ENCODE peak calls at places on chromosomes 12 and 14, in four cellular contexts. S is spleen, N is tibial artery, D is A673. G is an unnamed sample. For H3K4me1, the result is how much of the 10 kb centered on the place peaks cover.

GRCh38 chr14:51368721-51369163 is 128.7 kb downstream of the TMX1 start:
- DNase-seq in S (no peak), N (no peak), D (no peak), G (no peak)

GRCh38 chr12:112798019-112798760 is 6.6 kb downstream of the RPH3A start:
- DNase-seq in S (no peak), N (no peak), D (peak), G (no peak)

GRCh38 chr12:62808166-62808879 is 126.6 kb downstream of the PPM1H start:
- DNase-seq in S (no peak), N (no peak), D (no peak), G (no peak)

GRCh38 chr12:88167384-88167783 is 25.3 kb downstream of the TMTC3 start:
- DNase-seq in S (no peak), N (no peak), D (no peak), G (no peak)

GRCh38 chr12:48982397-48983080 is 4.4 kb downstream of the WNT1 start:
- DNase-seq in S (no peak), N (no peak), D (no peak), G (no peak)

GRCh38 chr14:64918216-64918615 is 4.0 kb downstream of the CHURC1 start:
- DNase-seq in S (no peak), N (no peak), D (no peak), G (no peak)

GRCh38 chr12:45381351-45381750 is 165.5 kb downstream of the ANO6 start:
- DNase-seq in S (no peak), N (no peak), D (no peak), G (no peak)

GRCh38 chr12:42873401-42873800 is 283.9 kb upstream of the PRICKLE1 start:
- DNase-seq in S (no peak), N (no peak), D (no peak), G (no peak)

GRCh38 chr12:58764100-58764953 is 156.0 kb downstream of the LRIG3 start:
- DNase-seq in S (no peak), N (no peak), D (no peak), G (no peak)

GRCh38 chr12:89160716-89161123 is 191.6 kb downstream of the DUSP6 start:
- DNase-seq in S (peak), N (peak), D (peak), G (peak)

GRCh38 chr12:49550853-49551252 is 12.0 kb downstream of the KCNH3 start:
- DNase-seq in S (no peak), N (no peak), D (no peak), G (no peak)

GRCh38 chr14:22500525-22500924 is 88.5 kb downstream of the DAD1 start:
- DNase-seq in S (no peak), N (no peak), D (no peak), G (no peak)

GRCh38 chr14:35419429-35419841 is 14.9 kb upstream of the NFKBIA start:
- DNase-seq in S (no peak), N (no peak), D (no peak), G (no peak)

GRCh38 chr12:85301054-85301453 is 21.0 kb downstream of the ALX1 start:
- DNase-seq in S (no peak), N (no peak), D (no peak), G (no peak)

GRCh38 chr12:80862606-80863005 is 75.1 kb downstream of the LIN7A start:
- DNase-seq in S (no peak), N (no peak), D (peak), G (no peak)

GRCh38 chr14:57871487-57872080 is 5.7 kb upstream of the SLC35F4 start:
- DNase-seq in S (no peak), N (no peak), D (peak), G (no peak)

GRCh38 chr12:52156757-52157565 is 34.9 kb downstream of the KRT80 start:
- DNase-seq in S (peak), N (peak), D (peak), G (peak)

GRCh38 chr12:6765634-6766581 is at the start of gene PTMS:
- DNase-seq in S (peak), N (peak), D (peak), G (peak)

GRCh38 chr12:119681953-119682352 is 14.0 kb downstream of the PRKAB1 start:
- DNase-seq in S (no peak), N (no peak), D (no peak), G (no peak)

GRCh38 chr14:32933623-32933942 is 5.1 kb upstream of the NPAS3 start:
- DNase-seq in S (no peak), N (no peak), D (peak), G (no peak)

GRCh38 chr14:73739174-73739898 is 25.2 kb upstream of the PNMA1 start:
- DNase-seq in S (peak), N (no peak), D (no peak), G (no peak)

GRCh38 chr14:73741386-73741875 is 27.2 kb upstream of the PNMA1 start:
- DNase-seq in S (peak), N (peak), D (peak), G (peak)

GRCh38 chr14:73739899-73740685 is 25.9 kb upstream of the PNMA1 start:
- DNase-seq in S (peak), N (no peak), D (no peak), G (peak)

GRCh38 chr14:73741876-73742519 is 27.8 kb upstream of the PNMA1 start:
- DNase-seq in S (peak), N (no peak), D (peak), G (no peak)

GRCh38 chr14:73740921-73741326 is 26.7 kb upstream of the PNMA1 start:
- DNase-seq in S (peak), N (peak), D (no peak), G (peak)
- H3K4me1 ChIP-seq in S (half or more), N (half or more), D (half or more), G (under half)

GRCh38 chr14:94025720-94026119 is 420 bp upstream of the OTUB2 start:
- DNase-seq in S (no peak), N (no peak), D (no peak), G (no peak)
- H3K4me1 ChIP-seq in S (under half), N (under half), D (under half), G (under half)

GRCh38 chr12:110590806-110591326 is 7.7 kb upstream of the PPTC7 start:
- DNase-seq in S (no peak), N (no peak), D (no peak), G (no peak)
- H3K4me1 ChIP-seq in S (under half), N (under half), D (under half), G (under half)

GRCh38 chr14:39291739-39292138 is 58.0 kb downstream of the MIA2 start:
- DNase-seq in S (no peak), N (no peak), D (no peak), G (no peak)
- H3K4me1 ChIP-seq in S (under half), N (under half), D (under half), G (under half)

GRCh38 chr12:1692895-1693294 is 2.0 kb downstream of the ADIPOR2 start:
- DNase-seq in S (no peak), N (no peak), D (no peak), G (no peak)
- H3K4me1 ChIP-seq in S (half or more), N (under half), D (under half), G (under half)

DNA sequence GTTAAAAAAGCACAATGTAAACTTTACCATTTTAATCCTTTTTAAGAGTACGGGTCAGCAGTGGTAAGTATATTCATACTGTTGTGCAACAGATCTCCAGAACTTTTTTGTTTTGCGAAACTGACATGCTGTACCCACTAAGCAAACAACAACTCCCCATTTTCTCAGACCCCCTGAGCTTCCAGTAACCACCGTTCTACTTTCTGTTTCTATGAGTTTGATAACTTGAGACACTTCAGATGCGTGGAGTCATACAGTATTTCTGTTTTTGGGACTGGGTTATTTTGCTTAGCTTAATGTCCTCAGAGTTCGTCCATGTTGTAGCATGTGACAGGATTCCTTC is 38.0 kb downstream of the CHST11 start:
- DNase-seq in S (no peak), N (no peak), D (no peak), G (no peak)
- H3K4me1 ChIP-seq in S (half or more), N (under half), D (under half), G (under half)

DNA sequence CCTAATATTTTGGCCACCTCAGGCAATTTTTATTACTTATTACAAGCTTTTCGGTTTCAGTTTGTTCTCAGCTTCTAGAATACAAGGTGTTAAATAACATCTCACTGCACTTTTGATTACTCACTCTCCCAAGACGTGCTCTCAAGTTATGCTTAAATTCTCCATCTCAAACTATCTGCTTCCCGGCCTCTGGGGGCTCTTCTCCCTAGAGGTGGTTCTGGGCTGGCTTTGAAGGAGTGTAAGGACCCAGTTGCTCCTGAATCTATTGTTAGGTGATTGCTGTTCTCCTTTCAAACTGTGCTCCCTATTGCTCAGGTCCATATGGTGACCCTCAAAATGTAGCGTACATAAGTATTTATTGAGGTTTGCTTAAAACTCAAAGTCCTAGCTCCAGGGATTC is 193.9 kb upstream of the DDHD1 start:
- DNase-seq in S (no peak), N (no peak), D (no peak), G (no peak)
- H3K4me1 ChIP-seq in S (under half), N (under half), D (under half), G (under half)